ENCODE peak calls at places on chromosome 15, in nine cellular contexts. One of them, this sample, is unnamed.

GRCh38 chr15:101250931-101251829 is 668 bp downstream of the CHSY1 start:
- DNase-seq in colonic mucosa: peak
- DNase-seq in Peyer's patch: peak
- DNase-seq in tibial nerve: no peak
- DNase-seq in GM23338: peak
- DNase-seq in heart left ventricle: no peak
- DNase-seq in HCT116: no peak
- DNase-seq in left ventricle myocardium inferior: no peak
- DNase-seq in PC-3: peak
- DNase-seq in this sample: peak

GRCh38 chr15:101246391-101246790 is 5.5 kb downstream of the CHSY1 start:
- DNase-seq in colonic mucosa: no peak
- DNase-seq in Peyer's patch: no peak
- DNase-seq in tibial nerve: no peak
- DNase-seq in GM23338: no peak
- DNase-seq in heart left ventricle: no peak
- DNase-seq in HCT116: no peak
- DNase-seq in left ventricle myocardium inferior: no peak
- DNase-seq in PC-3: no peak
- DNase-seq in this sample: no peak

GRCh38 chr15:60821462-60822061 is 342.6 kb upstream of the ICE2 start:
- DNase-seq in colonic mucosa: no peak
- DNase-seq in Peyer's patch: no peak
- DNase-seq in tibial nerve: no peak
- DNase-seq in GM23338: no peak
- DNase-seq in heart left ventricle: no peak
- DNase-seq in HCT116: no peak
- DNase-seq in left ventricle myocardium inferior: no peak
- DNase-seq in PC-3: no peak
- DNase-seq in this sample: no peak

GRCh38 chr15:50828610-50829206 is 63.2 kb upstream of the SPPL2A start:
- DNase-seq in colonic mucosa: no peak
- DNase-seq in Peyer's patch: peak
- DNase-seq in tibial nerve: peak
- DNase-seq in GM23338: peak
- DNase-seq in heart left ventricle: no peak
- DNase-seq in HCT116: peak
- DNase-seq in left ventricle myocardium inferior: no peak
- DNase-seq in PC-3: peak
- DNase-seq in this sample: no peak

GRCh38 chr15:83602021-83602420 is 51.9 kb upstream of the ADAMTSL3 start:
- DNase-seq in colonic mucosa: no peak
- DNase-seq in Peyer's patch: no peak
- DNase-seq in tibial nerve: no peak
- DNase-seq in GM23338: no peak
- DNase-seq in heart left ventricle: no peak
- DNase-seq in HCT116: peak
- DNase-seq in left ventricle myocardium inferior: no peak
- DNase-seq in PC-3: peak
- DNase-seq in this sample: no peak

GRCh38 chr15:28019594-28020320 is 79.4 kb downstream of the OCA2 start:
- DNase-seq in colonic mucosa: peak
- DNase-seq in Peyer's patch: no peak
- DNase-seq in tibial nerve: no peak
- DNase-seq in GM23338: peak
- DNase-seq in heart left ventricle: no peak
- DNase-seq in HCT116: no peak
- DNase-seq in left ventricle myocardium inferior: no peak
- DNase-seq in PC-3: no peak
- DNase-seq in this sample: no peak

GRCh38 chr15:64288577-64288976 is 67.4 kb downstream of the CSNK1G1 start:
- DNase-seq in colonic mucosa: no peak
- DNase-seq in Peyer's patch: no peak
- DNase-seq in tibial nerve: no peak
- DNase-seq in GM23338: no peak
- DNase-seq in heart left ventricle: no peak
- DNase-seq in HCT116: no peak
- DNase-seq in left ventricle myocardium inferior: no peak
- DNase-seq in PC-3: peak
- DNase-seq in this sample: no peak

GRCh38 chr15:74878273-74878672 is 5.1 kb upstream of the SCAMP2 start:
- DNase-seq in colonic mucosa: no peak
- DNase-seq in Peyer's patch: no peak
- DNase-seq in tibial nerve: no peak
- DNase-seq in GM23338: no peak
- DNase-seq in heart left ventricle: no peak
- DNase-seq in HCT116: no peak
- DNase-seq in left ventricle myocardium inferior: no peak
- DNase-seq in PC-3: no peak
- DNase-seq in this sample: no peak

GRCh38 chr15:91894606-91895005 is 41.1 kb downstream of the SLCO3A1 start:
- DNase-seq in colonic mucosa: no peak
- DNase-seq in Peyer's patch: no peak
- DNase-seq in tibial nerve: no peak
- DNase-seq in GM23338: no peak
- DNase-seq in heart left ventricle: no peak
- DNase-seq in HCT116: no peak
- DNase-seq in left ventricle myocardium inferior: no peak
- DNase-seq in PC-3: no peak
- DNase-seq in this sample: no peak

GRCh38 chr15:95528920-95529319 is 801.6 kb upstream of the NR2F2 start:
- DNase-seq in colonic mucosa: no peak
- DNase-seq in Peyer's patch: no peak
- DNase-seq in tibial nerve: no peak
- DNase-seq in GM23338: no peak
- DNase-seq in heart left ventricle: no peak
- DNase-seq in HCT116: no peak
- DNase-seq in left ventricle myocardium inferior: no peak
- DNase-seq in PC-3: no peak
- DNase-seq in this sample: no peak

GRCh38 chr15:57611938-57612337 is 20.2 kb downstream of the MYZAP start:
- DNase-seq in colonic mucosa: peak
- DNase-seq in Peyer's patch: peak
- DNase-seq in tibial nerve: no peak
- DNase-seq in GM23338: peak
- DNase-seq in heart left ventricle: no peak
- DNase-seq in HCT116: peak
- DNase-seq in left ventricle myocardium inferior: no peak
- DNase-seq in PC-3: peak
- DNase-seq in this sample: no peak

GRCh38 chr15:74203914-74204431 is 1.4 kb upstream of the STRA6 start:
- DNase-seq in colonic mucosa: no peak
- DNase-seq in Peyer's patch: no peak
- DNase-seq in tibial nerve: peak
- DNase-seq in GM23338: peak
- DNase-seq in heart left ventricle: no peak
- DNase-seq in HCT116: no peak
- DNase-seq in left ventricle myocardium inferior: peak
- DNase-seq in PC-3: no peak
- DNase-seq in this sample: no peak

GRCh38 chr15:75544273-75544862 is 34.7 kb downstream of the PTPN9 start:
- DNase-seq in colonic mucosa: no peak
- DNase-seq in Peyer's patch: no peak
- DNase-seq in tibial nerve: no peak
- DNase-seq in GM23338: no peak
- DNase-seq in heart left ventricle: no peak
- DNase-seq in HCT116: no peak
- DNase-seq in left ventricle myocardium inferior: no peak
- DNase-seq in PC-3: no peak
- DNase-seq in this sample: no peak

GRCh38 chr15:67219288-67219687 is 35.2 kb downstream of the AAGAB start:
- DNase-seq in colonic mucosa: no peak
- DNase-seq in Peyer's patch: no peak
- DNase-seq in tibial nerve: no peak
- DNase-seq in GM23338: no peak
- DNase-seq in heart left ventricle: no peak
- DNase-seq in HCT116: no peak
- DNase-seq in left ventricle myocardium inferior: no peak
- DNase-seq in PC-3: no peak
- DNase-seq in this sample: no peak

GRCh38 chr15:68431792-68432401 is at the start of gene ITGA11:
- DNase-seq in colonic mucosa: peak
- DNase-seq in Peyer's patch: peak
- DNase-seq in tibial nerve: peak
- DNase-seq in GM23338: peak
- DNase-seq in heart left ventricle: peak
- DNase-seq in HCT116: no peak
- DNase-seq in left ventricle myocardium inferior: peak
- DNase-seq in PC-3: peak
- DNase-seq in this sample: no peak
- H3K27ac ChIP-seq in colonic mucosa: no peak
- H3K27ac ChIP-seq in Peyer's patch: no peak
- H3K27ac ChIP-seq in tibial nerve: no peak
- H3K27ac ChIP-seq in GM23338: no peak
- H3K27ac ChIP-seq in heart left ventricle: peak
- H3K27ac ChIP-seq in HCT116: no peak
- H3K27ac ChIP-seq in left ventricle myocardium inferior: peak
- H3K27ac ChIP-seq in PC-3: no peak
- H3K27ac ChIP-seq in this sample: no peak

GRCh38 chr15:88940110-88940675 is 27.0 kb upstream of the MFGE8 start:
- DNase-seq in colonic mucosa: no peak
- DNase-seq in Peyer's patch: no peak
- DNase-seq in tibial nerve: no peak
- DNase-seq in GM23338: no peak
- DNase-seq in heart left ventricle: no peak
- DNase-seq in HCT116: no peak
- DNase-seq in left ventricle myocardium inferior: no peak
- DNase-seq in PC-3: no peak
- DNase-seq in this sample: no peak
- H3K4me3 ChIP-seq in colonic mucosa: no peak
- H3K4me3 ChIP-seq in Peyer's patch: no peak
- H3K4me3 ChIP-seq in tibial nerve: no peak
- H3K4me3 ChIP-seq in GM23338: no peak
- H3K4me3 ChIP-seq in heart left ventricle: no peak
- H3K4me3 ChIP-seq in HCT116: no peak
- H3K4me3 ChIP-seq in left ventricle myocardium inferior: no peak
- H3K4me3 ChIP-seq in PC-3: no peak
- H3K4me3 ChIP-seq in this sample: no peak

DNA sequence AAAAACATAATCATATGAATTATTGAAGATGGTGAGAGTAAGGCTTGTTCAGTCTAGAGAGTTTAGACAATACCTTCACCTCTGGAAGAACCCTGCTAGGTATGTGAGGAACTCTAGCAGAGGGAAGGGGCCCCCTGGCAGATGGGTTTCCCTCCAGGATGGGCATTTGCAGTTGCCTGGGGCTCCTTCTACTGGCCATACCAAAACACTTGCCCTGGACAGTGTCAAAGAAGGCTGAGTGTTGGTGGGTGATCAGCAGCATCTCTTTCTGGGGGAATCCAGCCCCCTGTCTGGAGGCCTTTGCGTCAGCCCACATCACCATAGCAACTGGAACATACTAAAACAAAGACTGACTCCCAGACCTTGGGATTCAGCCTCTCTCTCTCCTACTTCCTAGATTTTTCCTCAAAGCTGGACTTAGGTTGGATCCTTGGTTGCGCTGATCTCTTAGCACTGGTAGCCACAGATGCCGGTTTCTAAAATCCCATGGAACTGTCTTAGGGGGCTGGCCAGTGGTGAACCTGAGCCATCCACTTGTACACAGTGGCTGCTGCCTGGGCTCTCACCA is 8.2 kb downstream of the CEMIP start:
- DNase-seq in colonic mucosa: no peak
- DNase-seq in Peyer's patch: no peak
- DNase-seq in tibial nerve: no peak
- DNase-seq in GM23338: peak
- DNase-seq in heart left ventricle: no peak
- DNase-seq in HCT116: no peak
- DNase-seq in left ventricle myocardium inferior: no peak
- DNase-seq in PC-3: no peak
- DNase-seq in this sample: no peak
- TF ChIP-seq CTCF in colonic mucosa: no peak
- TF ChIP-seq CTCF in Peyer's patch: no peak
- TF ChIP-seq CTCF in tibial nerve: no peak
- TF ChIP-seq CTCF in GM23338: peak
- TF ChIP-seq CTCF in heart left ventricle: no peak
- TF ChIP-seq CTCF in HCT116: no peak
- TF ChIP-seq CTCF in left ventricle myocardium inferior: no peak
- TF ChIP-seq CTCF in PC-3: no peak
- TF ChIP-seq CTCF in this sample: no peak

DNA sequence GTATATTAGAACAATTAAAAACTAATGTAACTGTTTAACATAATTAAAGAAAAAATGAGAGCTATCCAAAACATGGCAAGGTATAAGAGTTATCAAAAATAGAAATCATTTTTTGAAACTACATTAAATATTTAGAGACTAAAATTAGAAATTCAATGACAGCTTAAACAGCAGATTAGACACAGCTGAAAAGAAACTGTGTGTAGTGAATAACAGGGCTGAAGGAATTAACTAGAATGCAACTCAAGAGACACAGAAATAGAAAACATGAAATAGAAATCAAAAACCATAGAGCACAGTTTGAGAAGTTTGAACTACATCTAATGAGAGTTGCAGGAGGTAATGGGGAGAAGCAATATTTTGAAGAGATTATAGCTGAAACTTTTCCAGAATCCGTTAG is 59.9 kb upstream of the FBN1 start:
- DNase-seq in colonic mucosa: no peak
- DNase-seq in Peyer's patch: no peak
- DNase-seq in tibial nerve: no peak
- DNase-seq in GM23338: no peak
- DNase-seq in heart left ventricle: no peak
- DNase-seq in HCT116: no peak
- DNase-seq in left ventricle myocardium inferior: no peak
- DNase-seq in PC-3: no peak
- DNase-seq in this sample: no peak
- H3K27ac ChIP-seq in colonic mucosa: no peak
- H3K27ac ChIP-seq in Peyer's patch: no peak
- H3K27ac ChIP-seq in tibial nerve: no peak
- H3K27ac ChIP-seq in GM23338: no peak
- H3K27ac ChIP-seq in heart left ventricle: no peak
- H3K27ac ChIP-seq in HCT116: no peak
- H3K27ac ChIP-seq in left ventricle myocardium inferior: no peak
- H3K27ac ChIP-seq in PC-3: no peak
- H3K27ac ChIP-seq in this sample: no peak

DNA sequence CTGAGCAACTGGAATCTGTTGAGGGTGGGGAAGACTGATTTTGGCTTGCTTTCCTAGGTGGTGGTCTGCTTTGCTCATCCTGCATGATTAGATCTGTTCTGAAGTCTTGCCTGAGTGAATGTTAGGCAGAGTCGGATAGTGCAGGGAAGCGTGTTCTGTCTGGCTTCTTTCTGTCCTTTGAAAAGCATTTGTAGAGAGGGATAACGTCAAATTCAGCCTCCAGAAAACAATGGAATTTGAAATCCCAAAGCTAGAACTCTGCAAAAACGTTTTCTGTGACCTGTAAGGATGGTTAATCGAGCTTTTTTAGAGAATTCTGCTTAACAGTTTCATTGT is 1.4 kb downstream of the GLCE start:
- DNase-seq in colonic mucosa: no peak
- DNase-seq in Peyer's patch: no peak
- DNase-seq in tibial nerve: no peak
- DNase-seq in GM23338: no peak
- DNase-seq in heart left ventricle: no peak
- DNase-seq in HCT116: no peak
- DNase-seq in left ventricle myocardium inferior: no peak
- DNase-seq in PC-3: no peak
- DNase-seq in this sample: no peak
- H3K4me3 ChIP-seq in colonic mucosa: peak
- H3K4me3 ChIP-seq in Peyer's patch: peak
- H3K4me3 ChIP-seq in tibial nerve: peak
- H3K4me3 ChIP-seq in GM23338: peak
- H3K4me3 ChIP-seq in heart left ventricle: peak
- H3K4me3 ChIP-seq in HCT116: peak
- H3K4me3 ChIP-seq in left ventricle myocardium inferior: peak
- H3K4me3 ChIP-seq in PC-3: peak
- H3K4me3 ChIP-seq in this sample: peak